ENCODE peak calls at places on chromosomes 5 and 9, in seven cellular contexts. N is T-helper 2 cell; M is GM04503; J is SK-N-SH; B is stimulated activated CD8-positive, alpha-beta memory T cell treated with anti-CD3 and anti-CD28 coated beads, Interleukin-2, amount 100 ng/mL, for 48 hours; S is MCF 10A; A is amniotic stem cell. K is an unnamed sample.
A peak's percentile ranks its signal among the peaks of the same experiment; 100 is the strongest.

GRCh38 chr5:77560677-77561263 is 68.7 kb upstream of the WDR41 start:
- DNase-seq in N (no peak), M (peak; percentile 1), J (peak; percentile 40), B (no peak), S (peak; percentile 52), A (peak; percentile 10), K (peak; percentile 58)

GRCh38 chr5:42756630-42757601 is at the start of gene CCDC152:
- DNase-seq in N (no peak), M (no peak), J (peak; percentile 74), B (peak; percentile 46), S (no peak), A (no peak), K (peak; percentile 48)

GRCh38 chr9:136805207-136805740 is 2.5 kb upstream of the RABL6 start:
- DNase-seq in N (no peak), M (no peak), J (no peak), B (no peak), S (no peak), A (no peak), K (no peak)

GRCh38 chr9:840343-840742 is 1.2 kb upstream of the DMRT1 start:
- DNase-seq in N (no peak), M (no peak), J (no peak), B (no peak), S (no peak), A (no peak), K (no peak)

GRCh38 chr9:4425358-4426045 is 64.8 kb upstream of the SLC1A1 start:
- DNase-seq in N (no peak), M (peak; percentile 19), J (no peak), B (no peak), S (peak; percentile 26), A (no peak), K (no peak)

GRCh38 chr9:16627967-16628366 is 242.5 kb downstream of the BNC2 start:
- DNase-seq in N (no peak), M (peak; percentile 92), J (peak; percentile 33), B (no peak), S (peak; percentile 22), A (peak; percentile 60), K (no peak)

GRCh38 chr5:56305001-56305400 is 71.9 kb upstream of the ANKRD55 start:
- DNase-seq in N (no peak), M (no peak), J (peak; percentile 61), B (no peak), S (no peak), A (no peak), K (no peak)

GRCh38 chr5:163079618-163080017 is 357.8 kb upstream of the CCNG1 start:
- DNase-seq in N (no peak), M (no peak), J (peak; percentile 1), B (no peak), S (peak; percentile 31), A (no peak), K (peak; percentile 40)

GRCh38 chr5:171481791-171482536 is 62.5 kb downstream of the FGF18 start:
- DNase-seq in N (no peak), M (no peak), J (no peak), B (no peak), S (no peak), A (no peak), K (no peak)

GRCh38 chr5:7805379-7805778 is 45.6 kb downstream of the CFAP90 start:
- DNase-seq in N (no peak), M (no peak), J (no peak), B (no peak), S (peak; percentile 13), A (no peak), K (peak; percentile 16)

GRCh38 chr5:37889612-37890317 is 49.9 kb upstream of the GDNF start:
- DNase-seq in N (no peak), M (peak; percentile 57), J (no peak), B (no peak), S (peak; percentile 95), A (no peak), K (peak; percentile 94)

GRCh38 chr9:128838338-128838737 is 8.7 kb upstream of the SPOUT1 start:
- DNase-seq in N (no peak), M (no peak), J (no peak), B (no peak), S (no peak), A (no peak), K (no peak)

GRCh38 chr9:87290241-87290700 is 207.4 kb upstream of the DAPK1 start:
- DNase-seq in N (no peak), M (no peak), J (no peak), B (no peak), S (peak; percentile 46), A (no peak), K (no peak)